ENCODE peak calls at places on chromosome 2, in seven cellular contexts. One of them, this sample, is unnamed.

GRCh38 chr2:66717491-66717890 is 282.6 kb downstream of the MEIS1 start:
- DNase-seq in midbrain: no peak
- DNase-seq in NCI-H1092 treated with DMSO at 0.1 percent for 48 hours: no peak
- DNase-seq in T-helper 2 cell: no peak
- DNase-seq in activated CD8-positive, alpha-beta T cell treated with anti-CD3 and anti-CD28 coated beads, Interleukin-2, amount 10 ng/mL, durations not matched to agents 7 days and 5 days: no peak
- DNase-seq in thyroid gland: no peak
- DNase-seq in NCI-H460: no peak
- DNase-seq in this sample: no peak

GRCh38 chr2:232013701-232014353 is 52.3 kb downstream of the DIS3L2 start:
- DNase-seq in thyroid gland: no peak
- DNase-seq in NCI-H1092 treated with DMSO at 0.1 percent for 48 hours: no peak
- DNase-seq in NCI-H460: no peak
- DNase-seq in T-helper 2 cell: no peak
- DNase-seq in activated CD8-positive, alpha-beta T cell treated with anti-CD3 and anti-CD28 coated beads, Interleukin-2, amount 10 ng/mL, durations not matched to agents 7 days and 5 days: no peak
- DNase-seq in midbrain: no peak
- DNase-seq in this sample: peak; percentile 56

GRCh38 chr2:44560961-44561360 is 199.2 kb downstream of the CAMKMT start:
- DNase-seq in activated CD8-positive, alpha-beta T cell treated with anti-CD3 and anti-CD28 coated beads, Interleukin-2, amount 10 ng/mL, durations not matched to agents 7 days and 5 days: no peak
- DNase-seq in midbrain: no peak
- DNase-seq in T-helper 2 cell: no peak
- DNase-seq in NCI-H1092 treated with DMSO at 0.1 percent for 48 hours: no peak
- DNase-seq in NCI-H460: no peak
- DNase-seq in thyroid gland: no peak
- DNase-seq in this sample: no peak

GRCh38 chr2:72137498-72138010 is 10.1 kb downstream of the CYP26B1 start:
- DNase-seq in thyroid gland: peak; percentile 69
- DNase-seq in midbrain: peak; percentile 68
- DNase-seq in T-helper 2 cell: peak; percentile 30
- DNase-seq in activated CD8-positive, alpha-beta T cell treated with anti-CD3 and anti-CD28 coated beads, Interleukin-2, amount 10 ng/mL, durations not matched to agents 7 days and 5 days: peak; percentile 70
- DNase-seq in NCI-H460: peak; percentile 70
- DNase-seq in NCI-H1092 treated with DMSO at 0.1 percent for 48 hours: peak; percentile 25
- DNase-seq in this sample: no peak

GRCh38 chr2:199940373-199940772 is 14.9 kb downstream of the TYW5 start:
- DNase-seq in NCI-H460: peak; percentile 34
- DNase-seq in NCI-H1092 treated with DMSO at 0.1 percent for 48 hours: peak; percentile 20
- DNase-seq in T-helper 2 cell: no peak
- DNase-seq in activated CD8-positive, alpha-beta T cell treated with anti-CD3 and anti-CD28 coated beads, Interleukin-2, amount 10 ng/mL, durations not matched to agents 7 days and 5 days: no peak
- DNase-seq in midbrain: no peak
- DNase-seq in thyroid gland: no peak
- DNase-seq in this sample: no peak

GRCh38 chr2:222982010-222982908 is 69.7 kb upstream of the KCNE4 start:
- DNase-seq in NCI-H1092 treated with DMSO at 0.1 percent for 48 hours: peak; percentile 65
- DNase-seq in NCI-H460: peak; percentile 96
- DNase-seq in midbrain: peak; percentile 70
- DNase-seq in T-helper 2 cell: no peak
- DNase-seq in activated CD8-positive, alpha-beta T cell treated with anti-CD3 and anti-CD28 coated beads, Interleukin-2, amount 10 ng/mL, durations not matched to agents 7 days and 5 days: no peak
- DNase-seq in thyroid gland: peak; percentile 86
- DNase-seq in this sample: peak; percentile 40

GRCh38 chr2:239590995-239591915 is 190.4 kb upstream of the HDAC4 start:
- DNase-seq in midbrain: no peak
- DNase-seq in T-helper 2 cell: no peak
- DNase-seq in activated CD8-positive, alpha-beta T cell treated with anti-CD3 and anti-CD28 coated beads, Interleukin-2, amount 10 ng/mL, durations not matched to agents 7 days and 5 days: no peak
- DNase-seq in NCI-H1092 treated with DMSO at 0.1 percent for 48 hours: no peak
- DNase-seq in NCI-H460: no peak
- DNase-seq in thyroid gland: no peak
- DNase-seq in this sample: no peak

GRCh38 chr2:128667391-128667790 is 348.7 kb upstream of the HS6ST1 start:
- DNase-seq in midbrain: no peak
- DNase-seq in NCI-H1092 treated with DMSO at 0.1 percent for 48 hours: no peak
- DNase-seq in T-helper 2 cell: no peak
- DNase-seq in thyroid gland: no peak
- DNase-seq in activated CD8-positive, alpha-beta T cell treated with anti-CD3 and anti-CD28 coated beads, Interleukin-2, amount 10 ng/mL, durations not matched to agents 7 days and 5 days: no peak
- DNase-seq in NCI-H460: no peak
- DNase-seq in this sample: no peak

GRCh38 chr2:232628466-232629200 is 4.8 kb upstream of the EFHD1 start:
- DNase-seq in activated CD8-positive, alpha-beta T cell treated with anti-CD3 and anti-CD28 coated beads, Interleukin-2, amount 10 ng/mL, durations not matched to agents 7 days and 5 days: no peak
- DNase-seq in midbrain: peak; percentile 82
- DNase-seq in T-helper 2 cell: no peak
- DNase-seq in thyroid gland: no peak
- DNase-seq in NCI-H460: no peak
- DNase-seq in NCI-H1092 treated with DMSO at 0.1 percent for 48 hours: no peak
- DNase-seq in this sample: no peak

GRCh38 chr2:138071720-138072719 is 107.7 kb downstream of the HNMT start:
- DNase-seq in T-helper 2 cell: no peak
- DNase-seq in activated CD8-positive, alpha-beta T cell treated with anti-CD3 and anti-CD28 coated beads, Interleukin-2, amount 10 ng/mL, durations not matched to agents 7 days and 5 days: no peak
- DNase-seq in NCI-H1092 treated with DMSO at 0.1 percent for 48 hours: peak; percentile 90
- DNase-seq in NCI-H460: no peak
- DNase-seq in thyroid gland: no peak
- DNase-seq in midbrain: no peak
- DNase-seq in this sample: peak; percentile 79

GRCh38 chr2:233448220-233448559 is 93.9 kb downstream of the DGKD start:
- DNase-seq in NCI-H1092 treated with DMSO at 0.1 percent for 48 hours: no peak
- DNase-seq in activated CD8-positive, alpha-beta T cell treated with anti-CD3 and anti-CD28 coated beads, Interleukin-2, amount 10 ng/mL, durations not matched to agents 7 days and 5 days: no peak
- DNase-seq in NCI-H460: peak; percentile 45
- DNase-seq in thyroid gland: no peak
- DNase-seq in midbrain: no peak
- DNase-seq in T-helper 2 cell: no peak
- DNase-seq in this sample: no peak

GRCh38 chr2:29990112-29990511 is 68.7 kb upstream of the ALK start:
- DNase-seq in activated CD8-positive, alpha-beta T cell treated with anti-CD3 and anti-CD28 coated beads, Interleukin-2, amount 10 ng/mL, durations not matched to agents 7 days and 5 days: no peak
- DNase-seq in thyroid gland: no peak
- DNase-seq in NCI-H1092 treated with DMSO at 0.1 percent for 48 hours: no peak
- DNase-seq in T-helper 2 cell: no peak
- DNase-seq in NCI-H460: no peak
- DNase-seq in midbrain: no peak
- DNase-seq in this sample: no peak